ENCODE peak calls at places on chromosomes 4 and X, in six cellular contexts. R is IMR-90, F is H9, V is H1, H is mesenchymal stem cell, S is trophoblast cell. O is an unnamed sample.

GRCh38 chrX:71285929-71286328 is 2.5 kb downstream of the NONO start:
- DNase-seq in V (no peak), H (no peak), R (no peak), F (no peak), S (no peak), O (no peak)

GRCh38 chr4:88661724-88662123 is 35.9 kb downstream of the NAP1L5 start:
- DNase-seq in F (no peak), S (no peak), R (peak; percentile 88), V (no peak), H (peak; percentile 83), O (no peak)

GRCh38 chr4:53122280-53123116 is 243.4 kb downstream of the SCFD2 start:
- DNase-seq in V (no peak), H (peak; percentile 49), F (no peak), R (no peak), S (peak; percentile 2), O (no peak)

GRCh38 chrX:44872319-44872816 is 620 bp upstream of the KDM6A start:
- DNase-seq in V (no peak), S (peak; percentile 47), F (no peak), R (peak; percentile 4), H (peak; percentile 42), O (no peak)

GRCh38 chr4:98994474-98995182 is 893 bp upstream of the METAP1 start:
- DNase-seq in S (no peak), F (no peak), R (peak; percentile 8), V (no peak), H (no peak), O (no peak)

GRCh38 chr4:100149190-100149589 is 41.1 kb downstream of the DDIT4L start:
- DNase-seq in V (no peak), H (no peak), S (no peak), F (no peak), R (no peak), O (no peak)

GRCh38 chr4:126071346-126072333 is 756.9 kb downstream of the FAT4 start:
- DNase-seq in S (no peak), H (no peak), F (no peak), R (peak; percentile 78), V (no peak), O (no peak)

GRCh38 chrX:124229374-124229773 is 103.1 kb upstream of the TEX13D start:
- DNase-seq in S (no peak), R (no peak), V (no peak), F (no peak), H (no peak), O (no peak)

GRCh38 chrX:136055651-136056221 is 70.5 kb downstream of the SLC9A6 start:
- DNase-seq in R (peak; percentile 82), S (peak; percentile 35), H (peak; percentile 90), V (no peak), F (no peak), O (no peak)

GRCh38 chrX:78687586-78687985 is 28.5 kb upstream of the RTL3 start:
- DNase-seq in H (no peak), V (no peak), F (no peak), S (no peak), R (no peak), O (no peak)

GRCh38 chrX:15854080-15854655 is 445 bp downstream of the AP1S2 start:
- DNase-seq in R (no peak), H (peak; percentile 39), S (peak; percentile 26), V (peak; percentile 58), F (peak; percentile 57), O (peak; percentile 51)

GRCh38 chrX:39616098-39616729 is 481.5 kb downstream of the BCOR start:
- DNase-seq in H (no peak), V (no peak), R (no peak), F (no peak), S (peak; percentile 2), O (no peak)

GRCh38 chrX:70398899-70399298 is 24.2 kb upstream of the GDPD2 start:
- DNase-seq in V (no peak), H (peak; percentile 53), F (no peak), R (peak; percentile 16), S (no peak), O (no peak)

GRCh38 chr4:87947381-87948160 is 27.9 kb upstream of the SPP1 start:
- DNase-seq in H (no peak), F (no peak), V (no peak), R (no peak), S (peak; percentile 92), O (no peak)

GRCh38 chr4:73468170-73468569 is 13.4 kb upstream of the AFM start:
- DNase-seq in H (no peak), S (no peak), V (no peak), R (no peak), F (no peak), O (no peak)

GRCh38 chr4:4901877-4902276 is 42.4 kb downstream of the MSX1 start:
- DNase-seq in F (peak; percentile 41), H (no peak), R (no peak), V (no peak), S (no peak), O (no peak)

GRCh38 chr4:137032242-137032641 is 500.1 kb downstream of the PCDH18 start:
- DNase-seq in S (no peak), F (no peak), V (no peak), H (no peak), R (no peak), O (no peak)

GRCh38 chr4:148353571-148353970 is 88.6 kb downstream of the NR3C2 start:
- DNase-seq in S (no peak), V (no peak), R (no peak), H (no peak), F (no peak), O (no peak)

GRCh38 chrX:72061091-72061490 is 70.6 kb downstream of the RTL5 start:
- DNase-seq in V (no peak), F (no peak), H (no peak), R (no peak), S (no peak), O (no peak)

GRCh38 chr4:7831330-7831729 is 108.3 kb downstream of the AFAP1 start:
- DNase-seq in R (peak; percentile 97), S (no peak), F (no peak), H (peak; percentile 98), V (no peak), O (no peak)

GRCh38 chr4:20615492-20616136 is 84.6 kb upstream of the PACRGL start:
- DNase-seq in R (no peak), F (no peak), S (peak; percentile 26), V (no peak), H (no peak), O (no peak)

GRCh38 chr4:20618010-20618409 is 82.2 kb upstream of the PACRGL start:
- DNase-seq in S (peak; percentile 3), R (no peak), H (no peak), F (no peak), V (no peak), O (peak; percentile 12)

GRCh38 chr4:20616313-20616712 is 83.9 kb upstream of the PACRGL start:
- DNase-seq in F (no peak), H (no peak), R (no peak), S (no peak), V (no peak), O (no peak)

GRCh38 chr4:20618729-20619128 is 81.5 kb upstream of the PACRGL start:
- DNase-seq in V (no peak), S (no peak), F (peak; percentile 34), H (no peak), R (no peak), O (no peak)

GRCh38 chr4:20616848-20617247 is 83.4 kb upstream of the PACRGL start:
- DNase-seq in R (no peak), H (no peak), V (no peak), S (no peak), F (no peak), O (no peak)
- H4K91ac ChIP-seq in R (no peak overlapping the region), H (peak overlapping the region; percentile 34), V (no peak overlapping the region), S (no peak overlapping the region), F (no peak overlapping the region), O (no peak overlapping the region)

DNA sequence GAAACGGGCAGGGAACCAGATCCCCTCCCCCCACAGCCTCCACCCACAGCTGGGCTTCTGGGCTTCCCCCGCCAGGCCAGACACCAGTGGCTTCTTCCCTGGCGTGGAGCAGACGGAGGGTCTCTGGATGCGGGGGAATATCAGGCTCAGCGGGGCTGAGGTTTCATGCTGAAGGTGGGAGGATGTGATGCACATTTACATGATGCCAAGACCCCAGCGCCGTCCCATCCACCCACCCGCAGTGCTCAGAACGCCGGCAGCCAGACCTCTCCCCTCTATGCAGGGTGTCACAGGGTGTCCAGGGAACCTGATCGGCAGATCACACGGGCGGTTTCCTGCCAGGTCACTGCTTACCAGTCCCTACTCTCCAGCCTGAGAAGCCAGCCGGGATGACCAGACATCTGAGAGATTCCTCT is 12.8 kb upstream of the TNIP2 start:
- DNase-seq in V (no peak), F (no peak), S (no peak), R (no peak), H (peak; percentile 39), O (no peak)
- H4K91ac ChIP-seq in V (no peak overlapping the region), F (no peak overlapping the region), S (no peak overlapping the region), R (no peak overlapping the region), H (peak overlapping the region; percentile 53), O (no peak overlapping the region)

GRCh38 chr4:1937550-1937949 is 66.4 kb downstream of the NSD2 start:
- DNase-seq in S (no peak), R (no peak), F (no peak), H (no peak), V (no peak), O (no peak)

GRCh38 chr4:1927675-1928074 is 56.5 kb downstream of the NSD2 start:
- DNase-seq in H (no peak), F (no peak), R (peak; percentile 79), S (no peak), V (no peak), O (no peak)

GRCh38 chr4:1928356-1929235 is 57.4 kb downstream of the NSD2 start:
- DNase-seq in H (no peak), V (no peak), F (no peak), R (peak; percentile 27), S (no peak), O (no peak)

GRCh38 chr4:1933700-1934099 is 62.5 kb downstream of the NSD2 start:
- DNase-seq in H (no peak), S (no peak), F (no peak), R (no peak), V (no peak), O (no peak)

GRCh38 chr4:1932736-1933135 is 61.5 kb downstream of the NSD2 start:
- DNase-seq in F (no peak), R (no peak), H (no peak), S (no peak), V (no peak), O (no peak)
- H4K91ac ChIP-seq in F (no peak overlapping the region), R (no peak overlapping the region), H (no peak overlapping the region), S (no peak overlapping the region), V (no peak overlapping the region), O (no peak overlapping the region)

GRCh38 chrX:119709630-119710029 is 16.7 kb upstream of the SEPTIN6 start:
- DNase-seq in S (no peak), V (no peak), F (no peak), H (no peak), R (no peak), O (no peak)

GRCh38 chrX:119708936-119709335 is 16.0 kb upstream of the SEPTIN6 start:
- DNase-seq in F (no peak), S (no peak), H (no peak), V (no peak), R (peak; percentile 29), O (no peak)

DNA sequence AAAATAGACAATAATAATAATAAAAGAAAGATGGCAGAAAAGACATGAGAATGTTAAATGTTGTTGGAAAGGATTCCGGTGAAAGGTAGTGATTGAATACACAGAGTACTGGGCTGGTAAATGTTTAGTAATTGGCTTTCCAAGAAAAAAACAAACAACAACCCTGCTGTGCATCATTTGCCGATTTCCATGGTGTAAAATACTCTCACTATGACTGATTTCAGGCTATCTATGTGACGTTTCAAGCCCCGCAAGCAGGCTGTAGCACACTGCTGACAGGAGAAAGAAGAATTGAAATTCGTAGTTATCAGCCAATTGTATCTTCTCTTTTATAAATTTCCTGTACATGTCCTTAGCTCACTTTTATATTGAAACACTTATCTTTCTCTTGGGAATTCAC is 13.6 kb upstream of the SEPTIN6 start:
- DNase-seq in H (no peak), S (no peak), V (no peak), R (no peak), F (no peak), O (no peak)
- H4K91ac ChIP-seq in H (no peak overlapping the region), S (no peak overlapping the region), V (no peak overlapping the region), R (no peak overlapping the region), F (no peak overlapping the region), O (no peak overlapping the region)